ENCODE peak calls at places on chromosomes 1 and 21, in nine cellular contexts. U is left ventricle myocardium inferior, B is lower leg skin, E is glutamatergic neuron, C is GM13977, W is Calu3, L is choroid plexus epithelial cell, D is activated B cell treated with CpG ODN at 0.5 μM for 24 hours, N is adrenal gland. P is an unnamed sample.

GRCh38 chr1:87706198-87706597 is 377.5 kb downstream of the LMO4 start:
- DNase-seq in U (no peak), C (no peak), B (no peak), D (no peak), L (peak), N (no peak), W (no peak), E (no peak), P (no peak)

GRCh38 chr1:69551476-69552324 is 16.0 kb upstream of the LRRC7 start:
- DNase-seq in W (no peak), L (no peak), E (no peak), C (no peak), U (no peak), D (no peak), B (no peak), N (no peak), P (no peak)

GRCh38 chr1:8439015-8439702 is 121.2 kb downstream of the SLC45A1 start:
- DNase-seq in C (peak), E (peak), W (peak), D (peak), U (peak), L (peak), N (peak), B (peak), P (peak)

GRCh38 chr1:231748744-231749143 is 122.2 kb downstream of the DISC1 start:
- DNase-seq in D (no peak), B (no peak), E (no peak), L (peak), N (peak), C (no peak), W (no peak), U (no peak), P (no peak)

GRCh38 chr1:42295816-42296215 is 39.2 kb downstream of the FOXJ3 start:
- DNase-seq in U (no peak), L (no peak), D (no peak), C (no peak), B (no peak), E (no peak), W (no peak), N (no peak), P (no peak)

GRCh38 chr21:36499578-36500471 is 19.9 kb upstream of the CLDN14 start:
- DNase-seq in E (no peak), W (no peak), N (no peak), L (peak), U (peak), B (peak), C (no peak), D (no peak), P (peak)

GRCh38 chr1:160550572-160551034 is 27.5 kb upstream of the SLAMF6 start:
- DNase-seq in E (no peak), N (no peak), L (no peak), D (no peak), B (no peak), U (no peak), W (no peak), C (no peak), P (no peak)

GRCh38 chr1:231385118-231385748 is 36.9 kb downstream of the EGLN1 start:
- DNase-seq in W (peak), B (no peak), D (no peak), E (no peak), L (no peak), N (no peak), U (no peak), C (no peak), P (no peak)

GRCh38 chr1:223016890-223017289 is 126.2 kb downstream of the TLR5 start:
- DNase-seq in N (no peak), C (no peak), E (no peak), B (no peak), D (no peak), L (no peak), U (no peak), W (no peak), P (no peak)

GRCh38 chr1:153790282-153790995 is 15.2 kb downstream of the SLC27A3 start:
- DNase-seq in N (peak), C (no peak), B (peak), D (no peak), U (peak), W (no peak), E (no peak), L (peak), P (peak)

GRCh38 chr1:119141660-119142059 is 1.2 kb upstream of the WARS2 start:
- DNase-seq in N (no peak), D (no peak), L (no peak), W (no peak), C (no peak), E (no peak), B (no peak), U (no peak), P (no peak)

GRCh38 chr1:119140177-119141019 is at the start of gene WARS2:
- DNase-seq in N (peak), E (peak), C (peak), L (peak), U (peak), D (peak), W (peak), B (peak), P (peak)

GRCh38 chr1:119139393-119139792 is 1.1 kb downstream of the WARS2 start:
- DNase-seq in E (no peak), N (no peak), L (no peak), C (no peak), U (no peak), W (no peak), B (no peak), D (no peak), P (no peak)

GRCh38 chr1:119139857-119140176 is 636 bp downstream of the WARS2 start:
- DNase-seq in N (no peak), D (no peak), U (no peak), L (no peak), W (no peak), C (no peak), E (no peak), B (peak), P (no peak)

DNA sequence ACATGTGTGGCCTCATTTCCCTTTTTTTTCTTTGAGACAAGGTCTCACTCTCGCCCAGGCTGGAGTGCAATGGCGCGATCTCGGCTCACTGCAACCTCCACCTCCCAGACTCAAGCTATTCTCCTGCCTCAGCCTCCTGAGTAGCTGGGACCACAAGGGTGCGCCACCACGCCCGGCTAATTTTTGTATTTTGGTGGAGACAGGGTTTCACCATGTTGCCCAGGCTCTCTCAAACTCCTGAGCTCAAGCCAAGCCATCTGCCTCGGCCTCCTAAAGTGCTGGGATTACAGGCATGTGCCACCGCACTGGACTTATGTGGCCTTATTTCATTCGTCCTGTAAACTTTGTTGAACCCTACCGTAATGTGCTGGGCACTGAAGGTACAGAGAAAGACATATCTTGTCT is 569 bp upstream of the WARS2 start:
- DNase-seq in L (peak), B (no peak), U (peak), C (no peak), W (peak), E (peak), N (peak), D (peak), P (no peak)
- TF ChIP-seq CTCF in L (peak), B (no peak), U (peak), C (peak), W (peak), E (no peak), N (no peak), D (no peak), P (peak)

DNA sequence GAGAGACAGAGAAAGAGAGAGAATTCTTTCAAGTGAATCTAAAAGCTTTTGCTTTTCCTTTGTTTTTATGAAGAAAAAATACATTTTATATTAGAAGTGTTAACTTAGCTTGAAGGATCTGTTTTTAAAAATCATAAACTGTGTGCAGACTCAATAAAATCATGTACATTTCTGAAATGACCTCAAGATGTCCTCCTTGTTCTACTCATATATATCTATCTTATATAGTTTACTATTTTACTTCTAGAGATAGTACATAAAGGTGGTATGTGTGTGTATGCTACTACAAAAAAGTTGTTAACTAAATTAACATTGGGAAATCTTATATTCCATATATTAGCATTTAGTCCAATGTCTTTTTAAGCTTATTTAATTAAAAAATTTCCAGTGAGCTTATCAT is 117.6 kb downstream of the PTPRC start:
- DNase-seq in W (no peak), E (no peak), C (no peak), U (no peak), N (no peak), L (peak), B (no peak), D (no peak), P (no peak)
- TF ChIP-seq CTCF in W (no peak), E (no peak), C (no peak), U (peak), N (no peak), L (no peak), B (no peak), D (no peak), P (no peak)

GRCh38 chr21:45289655-45290515 is 2.2 kb upstream of the POFUT2 start:
- DNase-seq in N (no peak), L (peak), D (peak), W (no peak), E (no peak), U (no peak), C (no peak), B (no peak), P (no peak)
- TF ChIP-seq CTCF in N (no peak), L (peak), D (no peak), W (no peak), E (peak), U (no peak), C (no peak), B (no peak), P (peak)

GRCh38 chr21:33477066-33477465 is 2.7 kb downstream of the TMEM50B start:
- DNase-seq in N (no peak), C (no peak), B (no peak), W (no peak), L (no peak), D (no peak), E (no peak), U (no peak), P (no peak)

GRCh38 chr21:33480481-33481103 is 818 bp upstream of the TMEM50B start:
- DNase-seq in D (no peak), E (no peak), U (no peak), C (no peak), B (no peak), N (no peak), L (no peak), W (no peak), P (no peak)

GRCh38 chr21:33478182-33478581 is 1.6 kb downstream of the TMEM50B start:
- DNase-seq in B (no peak), C (no peak), W (no peak), D (no peak), N (no peak), U (no peak), E (no peak), L (no peak), P (no peak)

GRCh38 chr21:33479679-33480480 is at the start of gene TMEM50B:
- DNase-seq in U (peak), E (peak), B (peak), D (peak), C (peak), L (peak), W (peak), N (peak), P (peak)

DNA sequence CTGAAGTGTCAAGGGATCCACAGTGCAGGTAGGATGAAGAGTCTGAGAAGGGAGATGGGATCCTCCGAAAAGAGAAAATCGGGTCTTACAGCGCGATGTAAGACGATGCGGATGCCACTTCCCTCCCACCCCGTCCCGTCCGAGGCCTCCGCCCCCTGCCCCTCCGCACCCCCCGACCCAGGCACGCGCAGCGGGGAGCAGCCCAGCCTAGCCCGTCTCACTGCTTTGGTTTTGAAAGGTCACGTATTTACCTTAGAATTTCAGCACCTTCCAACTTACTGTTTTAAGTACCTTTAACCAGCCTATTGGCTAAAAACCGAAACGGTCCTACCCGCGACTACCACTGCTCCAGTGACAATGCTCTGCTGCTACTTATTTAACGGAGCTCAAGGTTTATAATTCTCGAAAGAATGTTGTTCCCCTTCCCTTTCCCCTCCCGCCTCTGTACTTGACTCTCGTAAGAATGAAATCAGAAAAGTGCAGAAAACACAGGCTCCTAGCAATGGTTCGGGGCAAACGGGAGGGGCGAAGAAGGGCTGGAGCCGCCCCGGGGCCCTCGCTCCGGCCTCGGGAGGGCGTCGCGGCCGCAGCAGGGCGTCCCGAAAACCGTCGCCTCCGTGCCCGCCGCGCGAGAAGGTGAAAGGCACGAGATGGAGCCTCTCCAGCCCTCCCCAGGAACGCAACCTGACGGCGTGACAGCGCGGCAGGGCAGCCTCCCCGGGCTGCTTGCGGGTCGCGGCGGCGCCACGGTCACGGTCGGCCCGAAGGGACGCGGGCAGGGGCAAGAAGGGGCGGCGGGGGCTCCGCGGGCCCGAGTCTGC is 706 bp downstream of the TMEM50B start:
- DNase-seq in N (peak), U (no peak), L (peak), W (peak), D (peak), E (peak), B (no peak), C (peak), P (no peak)
- TF ChIP-seq CTCF in N (no peak), U (no peak), L (no peak), W (no peak), D (no peak), E (no peak), B (no peak), C (peak), P (no peak)

GRCh38 chr1:61950418-61950817 is 208.1 kb downstream of the PATJ start:
- DNase-seq in D (no peak), C (peak), B (no peak), W (no peak), U (no peak), N (no peak), L (peak), E (no peak), P (no peak)
- TF ChIP-seq CTCF in D (no peak), C (peak), B (no peak), W (peak), U (peak), N (peak), L (peak), E (peak), P (no peak)

GRCh38 chr1:60173729-60174128 is 100.2 kb upstream of the C1orf87 start:
- DNase-seq in B (no peak), D (no peak), C (no peak), U (no peak), E (no peak), L (no peak), W (no peak), N (no peak), P (no peak)

GRCh38 chr1:60169206-60169605 is 95.6 kb upstream of the C1orf87 start:
- DNase-seq in U (no peak), B (no peak), L (peak), C (no peak), D (no peak), W (no peak), N (no peak), E (no peak), P (no peak)

GRCh38 chr1:60170709-60171108 is 97.1 kb upstream of the C1orf87 start:
- DNase-seq in N (no peak), B (no peak), L (peak), W (no peak), C (no peak), E (no peak), U (no peak), D (no peak), P (no peak)

GRCh38 chr1:60173006-60173405 is 99.4 kb upstream of the C1orf87 start:
- DNase-seq in N (no peak), U (no peak), W (no peak), B (no peak), C (no peak), E (no peak), D (no peak), L (no peak), P (no peak)

GRCh38 chr1:60171793-60172192 is 98.2 kb upstream of the C1orf87 start:
- DNase-seq in E (no peak), N (no peak), W (no peak), C (no peak), B (no peak), L (peak), D (no peak), U (no peak), P (peak)
- TF ChIP-seq CTCF in E (no peak), N (no peak), W (no peak), C (no peak), B (no peak), L (peak), D (no peak), U (no peak), P (no peak)

GRCh38 chr1:106222415-106222814 is 834.1 kb upstream of the PRMT6 start:
- DNase-seq in B (no peak), W (no peak), N (no peak), D (no peak), C (no peak), L (peak), U (no peak), E (no peak), P (no peak)

GRCh38 chr1:106217765-106218164 is 838.7 kb upstream of the PRMT6 start:
- DNase-seq in U (no peak), D (no peak), N (no peak), B (no peak), L (no peak), C (no peak), W (no peak), E (no peak), P (no peak)
- TF ChIP-seq CTCF in U (no peak), D (no peak), N (no peak), B (no peak), L (peak), C (no peak), W (no peak), E (peak), P (no peak)

GRCh38 chr1:208595236-208595635 is 351.1 kb upstream of the PLXNA2 start:
- DNase-seq in W (no peak), B (no peak), N (no peak), L (no peak), U (no peak), D (no peak), E (no peak), C (no peak), P (no peak)

GRCh38 chr1:208599063-208599462 is 354.9 kb upstream of the PLXNA2 start:
- DNase-seq in N (no peak), U (no peak), W (no peak), C (no peak), L (no peak), D (no peak), E (no peak), B (no peak), P (no peak)

GRCh38 chr1:208598021-208598420 is 353.8 kb upstream of the PLXNA2 start:
- DNase-seq in D (no peak), B (no peak), W (no peak), L (no peak), N (no peak), U (no peak), C (no peak), E (no peak), P (no peak)

GRCh38 chr1:208595745-208596144 is 351.6 kb upstream of the PLXNA2 start:
- DNase-seq in L (peak), B (no peak), E (no peak), N (peak), W (no peak), D (no peak), C (no peak), U (no peak), P (no peak)

GRCh38 chr1:208597571-208597970 is 353.4 kb upstream of the PLXNA2 start:
- DNase-seq in L (no peak), U (no peak), C (no peak), D (no peak), B (no peak), W (no peak), E (no peak), N (no peak), P (no peak)
- TF ChIP-seq CTCF in L (no peak), U (no peak), C (no peak), D (no peak), B (no peak), W (no peak), E (no peak), N (no peak), P (no peak)

P was measured in AG09309.